ENCODE peak calls at places on chromosomes 2 and 18, in nine cellular contexts. Z is hippocampal formation, E is fibroblast of lung, O is NCI-H2029, J is left ventricle myocardium inferior, F is ovary, K is NCI-H1417, S is T-helper 1 cell, H is heart right ventricle. G is an unnamed sample.

GRCh38 chr18:8617907-8618306 is 8.7 kb downstream of the RAB12 start:
- DNase-seq in Z (no peak), E (no peak), O (no peak), J (no peak), F (no peak), K (no peak), S (no peak), H (no peak), G (no peak)

GRCh38 chr2:186543561-186544131 is 46.2 kb upstream of the ITGAV start:
- DNase-seq in Z (no peak), E (peak), O (no peak), J (no peak), F (no peak), K (no peak), S (no peak), H (no peak), G (no peak)

GRCh38 chr18:53920312-53921075 is 304.0 kb downstream of the MBD2 start:
- DNase-seq in Z (no peak), E (no peak), O (no peak), J (no peak), F (no peak), K (no peak), S (no peak), H (no peak), G (no peak)

GRCh38 chr2:15059870-15060617 is 427.5 kb downstream of the LRATD1 start:
- DNase-seq in Z (no peak), E (no peak), O (peak), J (no peak), F (no peak), K (peak), S (no peak), H (no peak), G (no peak)

GRCh38 chr2:172373761-172374160 is 53.6 kb upstream of the ITGA6 start:
- DNase-seq in Z (no peak), E (no peak), O (no peak), J (no peak), F (no peak), K (no peak), S (no peak), H (no peak), G (no peak)

GRCh38 chr2:218894168-218895157 is 13.8 kb downstream of the WNT10A start:
- DNase-seq in Z (no peak), E (no peak), O (no peak), J (no peak), F (no peak), K (peak), S (no peak), H (no peak), G (peak)

GRCh38 chr18:63158676-63159291 is 160.8 kb downstream of the BCL2 start:
- DNase-seq in Z (no peak), E (no peak), O (no peak), J (no peak), F (no peak), K (no peak), S (no peak), H (no peak), G (no peak)

GRCh38 chr2:104078431-104079157 is 775.3 kb upstream of the POU3F3 start:
- DNase-seq in Z (no peak), E (no peak), O (no peak), J (no peak), F (no peak), K (no peak), S (no peak), H (peak), G (no peak)

GRCh38 chr2:74502147-74502719 is 2.8 kb upstream of the LBX2 start:
- DNase-seq in Z (no peak), E (no peak), O (no peak), J (no peak), F (no peak), K (no peak), S (no peak), H (no peak), G (peak)

GRCh38 chr2:209496586-209496982 is 72.7 kb downstream of the MAP2 start:
- DNase-seq in Z (no peak), E (peak), O (no peak), J (no peak), F (no peak), K (no peak), S (no peak), H (no peak), G (no peak)

GRCh38 chr2:20422679-20423271 is 24.1 kb upstream of the RHOB start:
- DNase-seq in Z (no peak), E (peak), O (no peak), J (no peak), F (peak), K (peak), S (no peak), H (no peak), G (no peak)

GRCh38 chr2:241225983-241226382 is 37.5 kb downstream of the ANO7 start:
- DNase-seq in Z (no peak), E (no peak), O (no peak), J (peak), F (no peak), K (no peak), S (no peak), H (no peak), G (peak)

GRCh38 chr2:26848336-26849055 is 564 bp downstream of the DPYSL5 start:
- DNase-seq in Z (no peak), E (no peak), O (no peak), J (no peak), F (no peak), K (peak), S (no peak), H (peak), G (peak)

GRCh38 chr2:96604104-96604503 is 34.0 kb downstream of the KANSL3 start:
- DNase-seq in Z (no peak), E (no peak), O (no peak), J (no peak), F (no peak), K (no peak), S (no peak), H (no peak), G (no peak)

GRCh38 chr2:17156086-17156485 is 362.2 kb downstream of the RAD51AP2 start:
- DNase-seq in Z (no peak), E (no peak), O (no peak), J (no peak), F (no peak), K (no peak), S (no peak), H (no peak), G (no peak)

GRCh38 chr2:160165095-160165494 is 35.0 kb downstream of the ITGB6 start:
- DNase-seq in Z (no peak), E (no peak), O (no peak), J (no peak), F (no peak), K (no peak), S (no peak), H (no peak), G (no peak)

GRCh38 chr2:195202163-195202845 is 454.7 kb upstream of the SLC39A10 start:
- DNase-seq in Z (no peak), E (no peak), O (no peak), J (no peak), F (no peak), K (no peak), S (no peak), H (no peak), G (no peak)